ENCODE peak calls at places on chromosome 5, in nine cellular contexts. A is AG08396; T is NCI-H2081; E is stimulated activated CD8-positive, alpha-beta memory T cell treated with anti-CD3 and anti-CD28 coated beads, Interleukin-15, amount 100 ng/mL, for 24 hours; Z is CD8-positive, alpha-beta T cell; K is stimulated activated naive CD8-positive, alpha-beta T cell treated with anti-CD3 and anti-CD28 coated beads, Interleukin-15, Interleukin-2, amounts not matched to agents 100 U/mL and 50 U/mL, for 24 hours; W is trophoblast cell; I is A549; M is hepatic stellate cell. F is an unnamed sample.

GRCh38 chr5:171386861-171387254 is 791 bp upstream of the NPM1 start:
- DNase-seq in A (no peak), T (peak), E (no peak), Z (no peak), K (no peak), W (no peak), I (no peak), M (peak), F (no peak)

GRCh38 chr5:176342766-176343458 is 18.7 kb downstream of the KIAA1191 start:
- DNase-seq in A (no peak), T (no peak), E (no peak), Z (no peak), K (no peak), W (no peak), I (no peak), M (no peak), F (no peak)

GRCh38 chr5:2204366-2205184 is 321.9 kb upstream of the IRX4 start:
- DNase-seq in A (no peak), T (no peak), E (no peak), Z (no peak), K (no peak), W (no peak), I (no peak), M (no peak), F (no peak)

GRCh38 chr5:8923516-8923915 is 622.4 kb downstream of the SEMA5A start:
- DNase-seq in A (peak), T (no peak), E (no peak), Z (no peak), K (no peak), W (no peak), I (no peak), M (no peak), F (no peak)

GRCh38 chr5:15014809-15015208 is 143.2 kb upstream of the ANKH start:
- DNase-seq in A (no peak), T (no peak), E (no peak), Z (no peak), K (no peak), W (no peak), I (peak), M (no peak), F (no peak)

GRCh38 chr5:36870399-36871040 is 6.0 kb upstream of the NIPBL start:
- DNase-seq in A (peak), T (peak), E (no peak), Z (no peak), K (no peak), W (no peak), I (peak), M (peak), F (peak)

GRCh38 chr5:17340363-17340762 is 122.9 kb downstream of the BASP1 start:
- DNase-seq in A (no peak), T (no peak), E (no peak), Z (no peak), K (no peak), W (no peak), I (no peak), M (no peak), F (no peak)

GRCh38 chr5:124736111-124736813 is 10.2 kb downstream of the ZNF608 start:
- DNase-seq in A (peak), T (peak), E (no peak), Z (no peak), K (no peak), W (no peak), I (no peak), M (peak), F (no peak)

GRCh38 chr5:81766611-81767010 is 15.7 kb upstream of the SSBP2 start:
- DNase-seq in A (no peak), T (no peak), E (no peak), Z (no peak), K (no peak), W (no peak), I (no peak), M (no peak), F (no peak)

GRCh38 chr5:131214828-131215227 is 44.1 kb downstream of the LYRM7 start:
- DNase-seq in A (no peak), T (no peak), E (no peak), Z (no peak), K (no peak), W (no peak), I (no peak), M (no peak), F (no peak)

GRCh38 chr5:29148073-29148472 is 2045.4 kb upstream of the CDH6 start:
- DNase-seq in A (no peak), T (no peak), E (no peak), Z (no peak), K (no peak), W (no peak), I (no peak), M (no peak), F (no peak)

GRCh38 chr5:16152601-16153568 is 26.7 kb downstream of the MARCHF11 start:
- DNase-seq in A (no peak), T (peak), E (no peak), Z (no peak), K (no peak), W (no peak), I (no peak), M (no peak), F (no peak)

GRCh38 chr5:134874831-134875655 is 872 bp downstream of the TXNDC15 start:
- DNase-seq in A (peak), T (peak), E (no peak), Z (peak), K (peak), W (peak), I (peak), M (peak), F (peak)

GRCh38 chr5:180977852-180978251 is 10.8 kb upstream of the BTNL3 start:
- DNase-seq in A (no peak), T (no peak), E (no peak), Z (no peak), K (no peak), W (no peak), I (no peak), M (no peak), F (no peak)

GRCh38 chr5:131747180-131748105 is 49.4 kb downstream of the FNIP1 start:
- DNase-seq in A (no peak), T (no peak), E (no peak), Z (no peak), K (no peak), W (no peak), I (no peak), M (no peak), F (no peak)

GRCh38 chr5:73911761-73912393 is 285.9 kb downstream of the ARHGEF28 start:
- DNase-seq in A (no peak), T (peak), E (no peak), Z (no peak), K (no peak), W (no peak), I (no peak), M (no peak), F (no peak)

F was measured in HAP-1.